ENCODE peak calls at places on chromosomes 2 and 18, in four cellular contexts. O, E, D and L are unnamed samples.

GRCh38 chr18:49487711-49488310 is 777 bp upstream of the C18orf32 start:
- DNase-seq in O (no peak), E (peak), D (no peak), L (no peak)

GRCh38 chr2:58497189-58497588 is 256.1 kb upstream of the FANCL start:
- DNase-seq in O (no peak), E (no peak), D (no peak), L (no peak)

GRCh38 chr2:96505231-96505889 is at the start of gene NEURL3:
- DNase-seq in O (peak), E (no peak), D (no peak), L (no peak)

GRCh38 chr2:83585250-83585649 is 873.8 kb downstream of the SUCLG1 start:
- DNase-seq in O (no peak), E (no peak), D (no peak), L (no peak)

GRCh38 chr2:233988581-233988980 is 61.9 kb upstream of the SPP2 start:
- DNase-seq in O (no peak), E (no peak), D (no peak), L (no peak)

GRCh38 chr2:69600425-69600824 is 43.1 kb downstream of the AAK1 start:
- DNase-seq in O (no peak), E (no peak), D (no peak), L (no peak)

GRCh38 chr2:67399831-67400489 is 2.8 kb downstream of the ETAA1 start:
- DNase-seq in O (no peak), E (peak), D (no peak), L (no peak)

GRCh38 chr2:189178007-189178406 is 1.6 kb downstream of the COL5A2 start:
- DNase-seq in O (no peak), E (no peak), D (no peak), L (no peak)

GRCh38 chr2:20594048-20594750 is 56.7 kb downstream of the HS1BP3 start:
- DNase-seq in O (no peak), E (no peak), D (no peak), L (no peak)

GRCh38 chr2:196902828-196903227 is 23.7 kb downstream of the PGAP1 start:
- DNase-seq in O (no peak), E (no peak), D (no peak), L (no peak)

GRCh38 chr2:86304416-86304815 is 33.0 kb downstream of the REEP1 start:
- DNase-seq in O (no peak), E (no peak), D (no peak), L (no peak)

GRCh38 chr2:235951980-235952379 is 216.2 kb downstream of the GBX2 start:
- DNase-seq in O (no peak), E (no peak), D (no peak), L (no peak)

GRCh38 chr2:232976176-232976575 is 36.9 kb downstream of the NGEF start:
- DNase-seq in O (no peak), E (no peak), D (no peak), L (no peak)

GRCh38 chr18:711330-711692 is 1.1 kb downstream of the ENOSF1 start:
- DNase-seq in O (no peak), E (no peak), D (no peak), L (no peak)

GRCh38 chr18:45384137-45384998 is 230.9 kb upstream of the SLC14A2 start:
- DNase-seq in O (peak), E (peak), D (peak), L (peak)

GRCh38 chr2:24855703-24856102 is 62.5 kb downstream of the CENPO start:
- DNase-seq in O (no peak), E (no peak), D (no peak), L (no peak)

GRCh38 chr2:7646661-7647060 is 729.4 kb downstream of the RNF144A start:
- DNase-seq in O (no peak), E (no peak), D (no peak), L (no peak)

GRCh38 chr18:70195852-70196434 is 9.5 kb downstream of the RTTN start:
- DNase-seq in O (peak), E (peak), D (no peak), L (no peak)

GRCh38 chr2:11342561-11343343 is 1.7 kb downstream of the ROCK2 start:
- DNase-seq in O (peak), E (peak), D (no peak), L (no peak)

GRCh38 chr2:134558208-134558890 is 160.5 kb downstream of the TMEM163 start:
- DNase-seq in O (no peak), E (no peak), D (no peak), L (no peak)

GRCh38 chr18:47285456-47285855 is 34.0 kb upstream of the SKOR2 start:
- DNase-seq in O (no peak), E (no peak), D (no peak), L (no peak)
- TF ChIP-seq JUND in O (no peak), E (no peak), D (no peak), L (no peak)

GRCh38 chr2:203441463-203441862 is 93.6 kb downstream of the RAPH1 start:
- DNase-seq in O (no peak), E (no peak), D (no peak), L (no peak)
- TF ChIP-seq JUND in O (no peak), E (no peak), D (no peak), L (no peak)

GRCh38 chr2:240394549-240394948 is 40.9 kb upstream of the GPC1 start:
- DNase-seq in O (no peak), E (no peak), D (no peak), L (no peak)
- TF ChIP-seq JUND in O (no peak), E (no peak), D (no peak), L (no peak)

GRCh38 chr2:237441605-237442004 is 27.6 kb upstream of the COL6A3 start:
- DNase-seq in O (no peak), E (no peak), D (no peak), L (no peak)
- TF ChIP-seq JUND in O (no peak), E (no peak), D (no peak), L (no peak)

DNA sequence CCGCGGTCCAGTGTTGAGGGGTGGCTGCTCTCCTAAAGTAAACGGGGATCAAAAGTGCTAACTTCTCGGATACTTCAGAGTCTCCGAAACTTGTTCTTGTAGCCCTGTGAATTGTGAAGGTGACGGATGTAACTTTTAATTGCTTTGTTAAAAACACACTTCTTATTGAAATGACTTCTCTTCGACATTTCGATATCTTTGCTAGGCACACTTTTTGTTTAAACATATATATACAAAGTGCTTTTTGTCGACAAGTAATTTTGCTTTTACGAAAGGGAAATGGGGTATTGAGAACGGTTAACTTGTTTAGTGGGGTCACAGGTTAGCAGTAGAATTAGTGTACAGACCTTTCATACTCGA is 578 bp downstream of the ATP9B start:
- DNase-seq in O (no peak), E (no peak), D (no peak), L (peak)
- TF ChIP-seq JUND in O (no peak), E (no peak), D (no peak), L (no peak)

DNA sequence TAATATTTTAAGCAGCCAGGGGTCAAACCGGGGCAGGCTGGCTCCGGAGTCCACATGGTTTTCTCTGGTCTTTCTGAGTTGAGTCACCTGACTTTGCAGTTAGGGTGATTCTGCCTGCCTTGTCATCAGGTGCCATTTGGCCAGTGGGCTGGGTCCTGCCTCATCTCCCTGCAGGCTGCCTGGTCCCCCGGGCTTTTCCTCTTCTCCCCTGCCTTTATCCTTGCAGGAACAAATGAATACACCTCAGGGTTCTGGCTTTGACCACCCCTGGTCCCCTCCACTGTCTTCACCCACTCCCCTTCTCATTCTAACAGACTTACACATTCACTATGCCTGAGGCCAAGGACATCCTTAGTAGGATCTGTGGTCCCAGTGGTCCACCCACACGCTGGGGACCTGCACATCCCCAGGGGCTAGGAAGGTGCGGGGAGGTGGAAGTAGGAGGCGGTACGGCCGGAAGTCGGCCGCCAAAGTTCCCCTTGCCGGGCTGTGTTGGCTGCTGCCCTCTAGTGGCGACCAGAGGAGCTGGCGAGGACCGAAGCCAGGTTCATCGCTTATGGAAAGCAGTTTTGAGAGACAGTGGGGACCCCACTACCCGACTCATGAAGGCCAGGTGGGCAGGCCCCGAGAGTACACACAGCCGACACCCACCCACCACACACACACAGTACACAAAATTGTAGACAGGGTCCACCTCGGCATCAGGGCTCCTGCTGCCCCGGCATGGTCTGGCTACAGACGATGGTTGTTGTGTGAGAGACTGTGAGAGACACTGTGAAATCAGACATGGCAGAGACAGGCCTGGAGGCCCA is 6.3 kb upstream of the TEX261 start:
- DNase-seq in O (peak), E (peak), D (no peak), L (no peak)
- TF ChIP-seq JUND in O (no peak), E (no peak), D (no peak), L (no peak)

GRCh38 chr18:73688851-73689659 is 458.6 kb downstream of the FBXO15 start:
- DNase-seq in O (no peak), E (no peak), D (peak), L (no peak)
- TF ChIP-seq JUND in O (no peak), E (no peak), D (no peak), L (no peak)

GRCh38 chr2:42310007-42310511 is 51.0 kb downstream of the COX7A2L start:
- DNase-seq in O (no peak), E (no peak), D (no peak), L (no peak)
- TF ChIP-seq JUND in O (no peak), E (no peak), D (no peak), L (no peak)